ENCODE peak calls at places on chromosome 12, in ten cellular contexts. D, T, E, U, L, M, X, W, V and G are unnamed samples.

GRCh38 chr12:108448246-108448645 is 66.8 kb upstream of the FICD start:
- DNase-seq in D (no peak), T (no peak), E (no peak), U (no peak), L (no peak), M (no peak), X (no peak), W (no peak), V (no peak), G (no peak)

GRCh38 chr12:102948941-102949352 is 8.5 kb upstream of the ASCL1 start:
- DNase-seq in D (peak), T (peak), E (peak), U (peak), L (peak), M (peak), X (peak), W (peak), V (peak), G (peak)

GRCh38 chr12:95206916-95207315 is 10.4 kb downstream of the FGD6 start:
- DNase-seq in D (no peak), T (no peak), E (no peak), U (no peak), L (no peak), M (no peak), X (no peak), W (no peak), V (no peak), G (no peak)

GRCh38 chr12:88934163-88934747 is 354.0 kb upstream of the KITLG start:
- DNase-seq in D (peak), T (no peak), E (no peak), U (peak), L (no peak), M (no peak), X (no peak), W (no peak), V (no peak), G (no peak)

GRCh38 chr12:42278116-42278485 is 40.1 kb upstream of the YAF2 start:
- DNase-seq in D (no peak), T (no peak), E (no peak), U (no peak), L (no peak), M (no peak), X (no peak), W (no peak), V (no peak), G (no peak)

GRCh38 chr12:95674631-95675030 is 115.9 kb downstream of the NTN4 start:
- DNase-seq in D (peak), T (peak), E (no peak), U (peak), L (no peak), M (no peak), X (peak), W (no peak), V (no peak), G (peak)

GRCh38 chr12:27233814-27234213 is 10.3 kb upstream of the STK38L start:
- DNase-seq in D (no peak), T (no peak), E (no peak), U (no peak), L (no peak), M (no peak), X (no peak), W (no peak), V (no peak), G (no peak)

GRCh38 chr12:91482231-91482630 is 299.6 kb upstream of the DCN start:
- DNase-seq in D (no peak), T (no peak), E (no peak), U (no peak), L (no peak), M (no peak), X (no peak), W (no peak), V (no peak), G (no peak)

GRCh38 chr12:79634957-79635471 is 55.8 kb downstream of the PAWR start:
- DNase-seq in D (peak), T (no peak), E (no peak), U (peak), L (no peak), M (no peak), X (no peak), W (no peak), V (no peak), G (peak)

GRCh38 chr12:92929957-92930356 is 862 bp upstream of the EEA1 start:
- DNase-seq in D (no peak), T (no peak), E (no peak), U (peak), L (no peak), M (no peak), X (no peak), W (no peak), V (no peak), G (no peak)

GRCh38 chr12:106581543-106582263 is 1.1 kb upstream of the RFX4 start:
- DNase-seq in D (peak), T (no peak), E (peak), U (no peak), L (no peak), M (no peak), X (no peak), W (no peak), V (no peak), G (no peak)

GRCh38 chr12:57605308-57606015 is 838 bp downstream of the DTX3 start:
- DNase-seq in D (no peak), T (no peak), E (no peak), U (no peak), L (no peak), M (peak), X (no peak), W (no peak), V (no peak), G (no peak)

GRCh38 chr12:32586390-32586789 is 92.7 kb upstream of the DNM1L start:
- DNase-seq in D (peak), T (peak), E (no peak), U (peak), L (no peak), M (no peak), X (no peak), W (no peak), V (peak), G (peak)

GRCh38 chr12:10718279-10718821 is 4.8 kb downstream of the YBX3 start:
- DNase-seq in D (peak), T (peak), E (no peak), U (peak), L (peak), M (no peak), X (no peak), W (no peak), V (no peak), G (peak)

GRCh38 chr12:122111070-122111750 is 32.7 kb downstream of the MLXIP start:
- DNase-seq in D (no peak), T (no peak), E (no peak), U (no peak), L (no peak), M (no peak), X (peak), W (no peak), V (no peak), G (no peak)

GRCh38 chr12:65695077-65695865 is 129.0 kb upstream of the HMGA2 start:
- DNase-seq in D (peak), T (peak), E (no peak), U (peak), L (peak), M (no peak), X (peak), W (no peak), V (no peak), G (peak)

GRCh38 chr12:32332446-32332845 is 66.9 kb upstream of the FGD4 start:
- DNase-seq in D (no peak), T (no peak), E (no peak), U (no peak), L (no peak), M (no peak), X (no peak), W (no peak), V (no peak), G (no peak)

GRCh38 chr12:94225924-94226630 is 77.7 kb downstream of the PLXNC1 start:
- DNase-seq in D (no peak), T (no peak), E (no peak), U (no peak), L (no peak), M (no peak), X (no peak), W (no peak), V (no peak), G (no peak)

GRCh38 chr12:101785671-101786070 is 45.1 kb downstream of the GNPTAB start:
- DNase-seq in D (no peak), T (no peak), E (no peak), U (no peak), L (no peak), M (no peak), X (no peak), W (no peak), V (no peak), G (no peak)

GRCh38 chr12:82174936-82175335 is 183.3 kb downstream of the CCDC59 start:
- DNase-seq in D (no peak), T (peak), E (no peak), U (no peak), L (no peak), M (no peak), X (peak), W (no peak), V (no peak), G (no peak)

GRCh38 chr12:58295268-58295667 is 353.9 kb downstream of the ATP23 start:
- DNase-seq in D (no peak), T (no peak), E (no peak), U (no peak), L (no peak), M (no peak), X (no peak), W (no peak), V (no peak), G (no peak)

GRCh38 chr12:32897276-32897615 is 669 bp upstream of the PKP2 start:
- DNase-seq in D (peak), T (no peak), E (no peak), U (no peak), L (no peak), M (no peak), X (no peak), W (no peak), V (no peak), G (no peak)

GRCh38 chr12:96425321-96425720 is 25.1 kb upstream of the CDK17 start:
- DNase-seq in D (peak), T (no peak), E (peak), U (peak), L (peak), M (peak), X (no peak), W (no peak), V (no peak), G (peak)

GRCh38 chr12:103944964-103945363 is 14.8 kb downstream of the HSP90B1 start:
- DNase-seq in D (no peak), T (no peak), E (no peak), U (no peak), L (no peak), M (no peak), X (no peak), W (no peak), V (no peak), G (no peak)

GRCh38 chr12:100995201-100995600 is 200.6 kb downstream of the ANO4 start:
- DNase-seq in D (peak), T (no peak), E (no peak), U (peak), L (no peak), M (peak), X (no peak), W (no peak), V (no peak), G (peak)

GRCh38 chr12:52130695-52131094 is 51.2 kb downstream of the SMIM41 start:
- DNase-seq in D (no peak), T (no peak), E (no peak), U (no peak), L (no peak), M (peak), X (peak), W (no peak), V (no peak), G (no peak)

GRCh38 chr12:39431797-39432196 is 11.1 kb downstream of the KIF21A start:
- DNase-seq in D (no peak), T (no peak), E (no peak), U (no peak), L (no peak), M (no peak), X (no peak), W (no peak), V (no peak), G (no peak)

GRCh38 chr12:19967486-19967885 is 400.9 kb upstream of the PDE3A start:
- DNase-seq in D (peak), T (peak), E (no peak), U (peak), L (peak), M (no peak), X (no peak), W (no peak), V (no peak), G (peak)

GRCh38 chr12:91119089-91119488 is 7.8 kb upstream of the LUM start:
- DNase-seq in D (no peak), T (no peak), E (no peak), U (no peak), L (no peak), M (no peak), X (no peak), W (no peak), V (no peak), G (no peak)

GRCh38 chr12:123951467-123951866 is 21.2 kb downstream of the CCDC92 start:
- DNase-seq in D (no peak), T (no peak), E (no peak), U (no peak), L (no peak), M (no peak), X (no peak), W (no peak), V (no peak), G (no peak)

GRCh38 chr12:112936927-112937326 is 1.3 kb upstream of the OAS3 start:
- DNase-seq in D (no peak), T (no peak), E (no peak), U (no peak), L (no peak), M (no peak), X (no peak), W (no peak), V (no peak), G (no peak)

GRCh38 chr12:119668315-119668651 is 350 bp downstream of the PRKAB1 start:
- DNase-seq in D (peak), T (no peak), E (no peak), U (no peak), L (no peak), M (no peak), X (no peak), W (no peak), V (peak), G (no peak)

GRCh38 chr12:74836567-74836966 is 298.9 kb downstream of the ATXN7L3B start:
- DNase-seq in D (no peak), T (no peak), E (no peak), U (no peak), L (no peak), M (no peak), X (no peak), W (no peak), V (no peak), G (no peak)

GRCh38 chr12:47078733-47079364 is 572 bp upstream of the PCED1B start:
- DNase-seq in D (no peak), T (peak), E (peak), U (no peak), L (no peak), M (no peak), X (peak), W (peak), V (no peak), G (no peak)

GRCh38 chr12:559907-560455 is 100.2 kb downstream of the B4GALNT3 start:
- DNase-seq in D (no peak), T (no peak), E (no peak), U (no peak), L (no peak), M (no peak), X (no peak), W (no peak), V (peak), G (no peak)

GRCh38 chr12:130184531-130185090 is 22.3 kb downstream of the FZD10 start:
- DNase-seq in D (no peak), T (no peak), E (no peak), U (no peak), L (no peak), M (no peak), X (no peak), W (no peak), V (no peak), G (no peak)

GRCh38 chr12:69783365-69783764 is 41.7 kb upstream of the MYRFL start:
- DNase-seq in D (no peak), T (no peak), E (no peak), U (no peak), L (no peak), M (no peak), X (no peak), W (no peak), V (no peak), G (no peak)